ENCODE peak calls at places on chromosomes 3 and 15, in nine cellular contexts. One of them, this sample, is unnamed.

GRCh38 chr3:45816544-45816943 is 20.2 kb upstream of the SLC6A20 start:
- DNase-seq in mesothelial cell of epicardium: no peak
- DNase-seq in activated CD4-positive, alpha-beta T cell treated with anti-CD3 and anti-CD28 coated beads for 24 hours: no peak
- DNase-seq in Karpas-422: no peak
- DNase-seq in ascending aorta: no peak
- DNase-seq in RWPE1: peak; percentile 60
- DNase-seq in heart right ventricle: peak; percentile 52
- DNase-seq in A549: no peak
- DNase-seq in BE2C: no peak
- DNase-seq in this sample: no peak

GRCh38 chr15:76803049-76803571 is 102.0 kb downstream of the SCAPER start:
- DNase-seq in mesothelial cell of epicardium: no peak
- DNase-seq in activated CD4-positive, alpha-beta T cell treated with anti-CD3 and anti-CD28 coated beads for 24 hours: no peak
- DNase-seq in Karpas-422: no peak
- DNase-seq in ascending aorta: no peak
- DNase-seq in RWPE1: no peak
- DNase-seq in heart right ventricle: no peak
- DNase-seq in A549: no peak
- DNase-seq in BE2C: no peak
- DNase-seq in this sample: no peak

GRCh38 chr3:146161725-146162047 is 702 bp upstream of the PLOD2 start:
- DNase-seq in mesothelial cell of epicardium: peak; percentile 40
- DNase-seq in activated CD4-positive, alpha-beta T cell treated with anti-CD3 and anti-CD28 coated beads for 24 hours: no peak
- DNase-seq in Karpas-422: no peak
- DNase-seq in ascending aorta: no peak
- DNase-seq in RWPE1: no peak
- DNase-seq in heart right ventricle: peak; percentile 58
- DNase-seq in A549: no peak
- DNase-seq in BE2C: no peak
- DNase-seq in this sample: peak; percentile 19

GRCh38 chr3:18080198-18080689 is 337.8 kb upstream of the TBC1D5 start:
- DNase-seq in mesothelial cell of epicardium: no peak
- DNase-seq in activated CD4-positive, alpha-beta T cell treated with anti-CD3 and anti-CD28 coated beads for 24 hours: no peak
- DNase-seq in Karpas-422: no peak
- DNase-seq in ascending aorta: no peak
- DNase-seq in RWPE1: no peak
- DNase-seq in heart right ventricle: no peak
- DNase-seq in A549: no peak
- DNase-seq in BE2C: no peak
- DNase-seq in this sample: no peak

GRCh38 chr15:80777137-80777536 is 2.0 kb upstream of the CEMIP start:
- DNase-seq in mesothelial cell of epicardium: no peak
- DNase-seq in activated CD4-positive, alpha-beta T cell treated with anti-CD3 and anti-CD28 coated beads for 24 hours: no peak
- DNase-seq in Karpas-422: no peak
- DNase-seq in ascending aorta: no peak
- DNase-seq in RWPE1: peak; percentile 68
- DNase-seq in heart right ventricle: peak; percentile 27
- DNase-seq in A549: no peak
- DNase-seq in BE2C: no peak
- DNase-seq in this sample: peak; percentile 12

GRCh38 chr3:129686941-129687340 is 80.5 kb upstream of the PLXND1 start:
- DNase-seq in mesothelial cell of epicardium: no peak
- DNase-seq in activated CD4-positive, alpha-beta T cell treated with anti-CD3 and anti-CD28 coated beads for 24 hours: no peak
- DNase-seq in Karpas-422: no peak
- DNase-seq in ascending aorta: no peak
- DNase-seq in RWPE1: no peak
- DNase-seq in heart right ventricle: no peak
- DNase-seq in A549: no peak
- DNase-seq in BE2C: no peak
- DNase-seq in this sample: no peak

GRCh38 chr3:144059481-144059880 is 87.9 kb downstream of the DIPK2A start:
- DNase-seq in mesothelial cell of epicardium: no peak
- DNase-seq in activated CD4-positive, alpha-beta T cell treated with anti-CD3 and anti-CD28 coated beads for 24 hours: no peak
- DNase-seq in Karpas-422: no peak
- DNase-seq in ascending aorta: no peak
- DNase-seq in RWPE1: no peak
- DNase-seq in heart right ventricle: no peak
- DNase-seq in A549: no peak
- DNase-seq in BE2C: no peak
- DNase-seq in this sample: no peak

GRCh38 chr3:114217266-114217665 is 20.1 kb downstream of the ZNF80 start:
- DNase-seq in mesothelial cell of epicardium: no peak
- DNase-seq in activated CD4-positive, alpha-beta T cell treated with anti-CD3 and anti-CD28 coated beads for 24 hours: no peak
- DNase-seq in Karpas-422: no peak
- DNase-seq in ascending aorta: no peak
- DNase-seq in RWPE1: no peak
- DNase-seq in heart right ventricle: no peak
- DNase-seq in A549: no peak
- DNase-seq in BE2C: no peak
- DNase-seq in this sample: no peak

GRCh38 chr3:54957711-54958110 is 29.9 kb upstream of the LRTM1 start:
- DNase-seq in mesothelial cell of epicardium: no peak
- DNase-seq in activated CD4-positive, alpha-beta T cell treated with anti-CD3 and anti-CD28 coated beads for 24 hours: no peak
- DNase-seq in Karpas-422: no peak
- DNase-seq in ascending aorta: no peak
- DNase-seq in RWPE1: no peak
- DNase-seq in heart right ventricle: no peak
- DNase-seq in A549: no peak
- DNase-seq in BE2C: no peak
- DNase-seq in this sample: no peak

GRCh38 chr3:186596568-186597287 is 16.1 kb upstream of the AHSG start:
- DNase-seq in mesothelial cell of epicardium: no peak
- DNase-seq in activated CD4-positive, alpha-beta T cell treated with anti-CD3 and anti-CD28 coated beads for 24 hours: no peak
- DNase-seq in Karpas-422: no peak
- DNase-seq in ascending aorta: no peak
- DNase-seq in RWPE1: no peak
- DNase-seq in heart right ventricle: no peak
- DNase-seq in A549: no peak
- DNase-seq in BE2C: no peak
- DNase-seq in this sample: no peak

GRCh38 chr3:40624189-40624754 is 99.5 kb downstream of the ZNF621 start:
- DNase-seq in mesothelial cell of epicardium: no peak
- DNase-seq in activated CD4-positive, alpha-beta T cell treated with anti-CD3 and anti-CD28 coated beads for 24 hours: no peak
- DNase-seq in Karpas-422: no peak
- DNase-seq in ascending aorta: no peak
- DNase-seq in RWPE1: no peak
- DNase-seq in heart right ventricle: no peak
- DNase-seq in A549: no peak
- DNase-seq in BE2C: no peak
- DNase-seq in this sample: no peak

GRCh38 chr3:127031046-127031810 is 48.3 kb downstream of the PLXNA1 start:
- DNase-seq in mesothelial cell of epicardium: no peak
- DNase-seq in activated CD4-positive, alpha-beta T cell treated with anti-CD3 and anti-CD28 coated beads for 24 hours: no peak
- DNase-seq in Karpas-422: no peak
- DNase-seq in ascending aorta: no peak
- DNase-seq in RWPE1: no peak
- DNase-seq in heart right ventricle: no peak
- DNase-seq in A549: no peak
- DNase-seq in BE2C: no peak
- DNase-seq in this sample: no peak

GRCh38 chr3:18389108-18389733 is 35.9 kb downstream of the SATB1 start:
- DNase-seq in mesothelial cell of epicardium: no peak
- DNase-seq in activated CD4-positive, alpha-beta T cell treated with anti-CD3 and anti-CD28 coated beads for 24 hours: no peak
- DNase-seq in Karpas-422: peak; percentile 76
- DNase-seq in ascending aorta: no peak
- DNase-seq in RWPE1: peak; percentile 1
- DNase-seq in heart right ventricle: no peak
- DNase-seq in A549: no peak
- DNase-seq in BE2C: peak; percentile 11
- DNase-seq in this sample: peak; percentile 14

GRCh38 chr3:151230644-151231043 is 27.6 kb upstream of the GPR171 start:
- DNase-seq in mesothelial cell of epicardium: no peak
- DNase-seq in activated CD4-positive, alpha-beta T cell treated with anti-CD3 and anti-CD28 coated beads for 24 hours: no peak
- DNase-seq in Karpas-422: no peak
- DNase-seq in ascending aorta: no peak
- DNase-seq in RWPE1: no peak
- DNase-seq in heart right ventricle: no peak
- DNase-seq in A549: no peak
- DNase-seq in BE2C: no peak
- DNase-seq in this sample: no peak

GRCh38 chr3:78726545-78726944 is 1041.3 kb downstream of the ROBO1 start:
- DNase-seq in mesothelial cell of epicardium: no peak
- DNase-seq in activated CD4-positive, alpha-beta T cell treated with anti-CD3 and anti-CD28 coated beads for 24 hours: no peak
- DNase-seq in Karpas-422: no peak
- DNase-seq in ascending aorta: no peak
- DNase-seq in RWPE1: no peak
- DNase-seq in heart right ventricle: no peak
- DNase-seq in A549: no peak
- DNase-seq in BE2C: peak; percentile 40
- DNase-seq in this sample: no peak

GRCh38 chr15:29613951-29614382 is 208.3 kb downstream of the TJP1 start:
- DNase-seq in mesothelial cell of epicardium: no peak
- DNase-seq in activated CD4-positive, alpha-beta T cell treated with anti-CD3 and anti-CD28 coated beads for 24 hours: no peak
- DNase-seq in Karpas-422: peak; percentile 42
- DNase-seq in ascending aorta: no peak
- DNase-seq in RWPE1: peak; percentile 34
- DNase-seq in heart right ventricle: no peak
- DNase-seq in A549: peak; percentile 78
- DNase-seq in BE2C: peak; percentile 44
- DNase-seq in this sample: no peak

GRCh38 chr3:64930891-64931290 is 243.1 kb upstream of the ADAMTS9 start:
- DNase-seq in mesothelial cell of epicardium: no peak
- DNase-seq in activated CD4-positive, alpha-beta T cell treated with anti-CD3 and anti-CD28 coated beads for 24 hours: no peak
- DNase-seq in Karpas-422: no peak
- DNase-seq in ascending aorta: no peak
- DNase-seq in RWPE1: no peak
- DNase-seq in heart right ventricle: no peak
- DNase-seq in A549: no peak
- DNase-seq in BE2C: no peak
- DNase-seq in this sample: no peak

GRCh38 chr3:77919244-77919643 is 879.3 kb downstream of the ROBO2 start:
- DNase-seq in mesothelial cell of epicardium: no peak
- DNase-seq in activated CD4-positive, alpha-beta T cell treated with anti-CD3 and anti-CD28 coated beads for 24 hours: no peak
- DNase-seq in Karpas-422: no peak
- DNase-seq in ascending aorta: no peak
- DNase-seq in RWPE1: no peak
- DNase-seq in heart right ventricle: no peak
- DNase-seq in A549: no peak
- DNase-seq in BE2C: no peak
- DNase-seq in this sample: no peak

GRCh38 chr3:217948-218347 is 21.4 kb downstream of the CHL1 start:
- DNase-seq in mesothelial cell of epicardium: no peak
- DNase-seq in activated CD4-positive, alpha-beta T cell treated with anti-CD3 and anti-CD28 coated beads for 24 hours: no peak
- DNase-seq in Karpas-422: no peak
- DNase-seq in ascending aorta: no peak
- DNase-seq in RWPE1: no peak
- DNase-seq in heart right ventricle: no peak
- DNase-seq in A549: no peak
- DNase-seq in BE2C: no peak
- DNase-seq in this sample: no peak

GRCh38 chr3:194900886-194901522 is 215.3 kb downstream of the FAM43A start:
- DNase-seq in mesothelial cell of epicardium: no peak
- DNase-seq in activated CD4-positive, alpha-beta T cell treated with anti-CD3 and anti-CD28 coated beads for 24 hours: no peak
- DNase-seq in Karpas-422: no peak
- DNase-seq in ascending aorta: no peak
- DNase-seq in RWPE1: no peak
- DNase-seq in heart right ventricle: no peak
- DNase-seq in A549: no peak
- DNase-seq in BE2C: no peak
- DNase-seq in this sample: no peak

GRCh38 chr3:174156200-174156599 is 702.9 kb upstream of the NAALADL2 start:
- DNase-seq in mesothelial cell of epicardium: no peak
- DNase-seq in activated CD4-positive, alpha-beta T cell treated with anti-CD3 and anti-CD28 coated beads for 24 hours: no peak
- DNase-seq in Karpas-422: no peak
- DNase-seq in ascending aorta: no peak
- DNase-seq in RWPE1: no peak
- DNase-seq in heart right ventricle: no peak
- DNase-seq in A549: no peak
- DNase-seq in BE2C: no peak
- DNase-seq in this sample: no peak

GRCh38 chr15:78059110-78059839 is 18.2 kb downstream of the TBC1D2B start:
- DNase-seq in mesothelial cell of epicardium: no peak
- DNase-seq in activated CD4-positive, alpha-beta T cell treated with anti-CD3 and anti-CD28 coated beads for 24 hours: no peak
- DNase-seq in Karpas-422: no peak
- DNase-seq in ascending aorta: no peak
- DNase-seq in RWPE1: no peak
- DNase-seq in heart right ventricle: no peak
- DNase-seq in A549: no peak
- DNase-seq in BE2C: no peak
- DNase-seq in this sample: no peak

GRCh38 chr3:26193558-26193957 is 403.7 kb downstream of the OXSM start:
- DNase-seq in mesothelial cell of epicardium: no peak
- DNase-seq in activated CD4-positive, alpha-beta T cell treated with anti-CD3 and anti-CD28 coated beads for 24 hours: no peak
- DNase-seq in Karpas-422: no peak
- DNase-seq in ascending aorta: no peak
- DNase-seq in RWPE1: no peak
- DNase-seq in heart right ventricle: no peak
- DNase-seq in A549: no peak
- DNase-seq in BE2C: no peak
- DNase-seq in this sample: no peak

This sample was measured in nephron progenitor cell.